ENCODE peak calls at places on chromosomes 7 and 10, in seven cellular contexts. C, V, D, R, P, B and H are unnamed samples. For H3K4me1, the result is how much of the 10 kb centered on the place peaks cover.

GRCh38 chr10:84135836-84136235 is 3.5 kb upstream of the GHITM start:
- DNase-seq in P (no peak), B (no peak), R (no peak), V (no peak), D (no peak), C (no peak), H (no peak)

GRCh38 chr7:42445691-42446090 is 208.7 kb upstream of the GLI3 start:
- DNase-seq in B (no peak), D (no peak), P (no peak), V (no peak), C (no peak), R (no peak), H (no peak)

GRCh38 chr7:120370954-120371353 is 98.0 kb downstream of the KCND2 start:
- DNase-seq in C (no peak), R (no peak), B (no peak), V (peak), P (no peak), D (no peak), H (no peak)

GRCh38 chr10:131849591-131850489 is 51.0 kb upstream of the PPP2R2D start:
- DNase-seq in B (no peak), P (no peak), R (no peak), C (no peak), V (no peak), D (no peak), H (no peak)

GRCh38 chr10:131954356-131954965 is 27.3 kb downstream of the BNIP3 start:
- DNase-seq in C (no peak), D (no peak), P (no peak), B (no peak), R (peak), V (no peak), H (no peak)

GRCh38 chr10:51698473-51699063 is 827 bp downstream of the CSTF2T start:
- DNase-seq in C (no peak), R (no peak), B (no peak), V (no peak), P (no peak), D (no peak), H (no peak)

GRCh38 chr10:36494386-36494785 is 631.0 kb upstream of the ANKRD30A start:
- DNase-seq in B (no peak), V (peak), D (no peak), C (no peak), R (no peak), P (no peak), H (no peak)

GRCh38 chr7:106054133-106054532 is 58.0 kb downstream of the SYPL1 start:
- DNase-seq in P (no peak), R (peak), B (no peak), D (no peak), C (no peak), V (no peak), H (no peak)

GRCh38 chr7:91248996-91249395 is 15.2 kb upstream of the FZD1 start:
- DNase-seq in V (no peak), D (no peak), P (no peak), R (no peak), C (no peak), B (no peak), H (no peak)

GRCh38 chr10:79367421-79368189 is 20.3 kb downstream of the PPIF start:
- DNase-seq in V (no peak), D (no peak), C (no peak), P (no peak), B (no peak), R (no peak), H (no peak)

GRCh38 chr7:141231018-141231792 is 157.3 kb downstream of the TMEM178B start:
- DNase-seq in B (no peak), V (peak), P (no peak), D (no peak), C (no peak), R (no peak), H (no peak)

GRCh38 chr10:5685764-5686240 is 1.2 kb downstream of the TASOR2 start:
- DNase-seq in P (no peak), C (no peak), D (no peak), V (no peak), B (no peak), R (no peak), H (no peak)

GRCh38 chr7:78279035-78279434 is 480.5 kb downstream of the PHTF2 start:
- DNase-seq in C (no peak), V (no peak), D (no peak), P (no peak), R (no peak), B (no peak), H (no peak)

GRCh38 chr10:43140414-43140813 is 2.2 kb downstream of the CSGALNACT2 start:
- DNase-seq in C (no peak), D (no peak), V (peak), R (no peak), B (no peak), P (no peak), H (no peak)

GRCh38 chr7:115356139-115356746 is 434.3 kb downstream of the MDFIC start:
- DNase-seq in R (no peak), V (peak), P (no peak), C (no peak), B (no peak), D (no peak), H (no peak)

GRCh38 chr10:69215405-69216176 is 4.5 kb upstream of the HKDC1 start:
- DNase-seq in R (no peak), B (no peak), V (no peak), P (no peak), C (no peak), D (no peak), H (no peak)
- TF ChIP-seq POLR2A in R (no peak), B (no peak), V (no peak), P (no peak), C (no peak), D (no peak), H (no peak)

GRCh38 chr7:2594599-2594998 is 35.8 kb downstream of the IQCE start:
- DNase-seq in B (no peak), R (no peak), D (no peak), V (no peak), P (no peak), C (no peak), H (no peak)
- H3K4me1 ChIP-seq in B (under half), R (under half), D (under half), V (under half), P (under half), C (under half), H (under half)

GRCh38 chr10:317219-317868 is 182.1 kb downstream of the ZMYND11 start:
- DNase-seq in V (no peak), R (no peak), C (no peak), B (no peak), D (no peak), P (no peak), H (peak)
- TF ChIP-seq EP300 in V (no peak), R (no peak), C (no peak), B (no peak), D (no peak), P (no peak), H (no peak)

GRCh38 chr7:151710646-151711434 is 166.1 kb downstream of the PRKAG2 start:
- DNase-seq in P (no peak), B (no peak), D (no peak), V (no peak), R (no peak), C (no peak), H (no peak)
- TF ChIP-seq POLR2A in P (no peak), B (no peak), D (no peak), V (no peak), R (no peak), C (no peak), H (no peak)